ENCODE peak calls at places on chromosome 20, in eight cellular contexts. B, C, A, J, Y, Z, P and F are unnamed samples.
A peak's percentile ranks its signal among the peaks of the same experiment; 100 is the strongest.

GRCh38 chr20:18255526-18255925 is 32.8 kb upstream of the ZNF133 start:
- DNase-seq in A (no peak), P (no peak), C (no peak), Z (no peak), Y (no peak), B (no peak), J (no peak), F (no peak)

GRCh38 chr20:61517419-61517818 is 265.4 kb downstream of the CDH4 start:
- DNase-seq in C (no peak), P (no peak), B (no peak), J (no peak), Y (no peak), Z (no peak), A (no peak), F (no peak)

GRCh38 chr20:61812771-61813485 is 252.8 kb downstream of the TAF4 start:
- DNase-seq in P (no peak), Z (no peak), B (no peak), J (no peak), C (no peak), A (no peak), Y (no peak), F (no peak)

GRCh38 chr20:53019464-53019863 is 47.3 kb downstream of the TSHZ2 start:
- DNase-seq in A (no peak), B (no peak), P (no peak), Z (no peak), Y (no peak), J (no peak), C (no peak), F (no peak)

GRCh38 chr20:57777911-57778310 is 68.1 kb upstream of the PMEPA1 start:
- DNase-seq in J (no peak), C (no peak), A (no peak), Y (no peak), B (no peak), Z (no peak), P (no peak), F (no peak)

GRCh38 chr20:38307371-38308046 is 3.6 kb downstream of the BPI start:
- DNase-seq in J (no peak), A (no peak), Y (no peak), Z (no peak), P (no peak), C (no peak), B (peak; percentile 39), F (no peak)

GRCh38 chr20:61835301-61835700 is 230.4 kb downstream of the TAF4 start:
- DNase-seq in C (no peak), Y (no peak), A (no peak), Z (no peak), B (peak; percentile 11), P (no peak), J (no peak), F (no peak)

GRCh38 chr20:48618052-48618451 is 209.7 kb downstream of the PREX1 start:
- DNase-seq in J (no peak), A (no peak), P (no peak), B (no peak), C (no peak), Z (no peak), Y (no peak), F (no peak)

GRCh38 chr20:37518606-37519507 is 2.2 kb upstream of the NNAT start:
- DNase-seq in P (no peak), J (no peak), A (no peak), Y (no peak), Z (no peak), C (no peak), B (no peak), F (no peak)

GRCh38 chr20:31860431-31861345 is 9.6 kb downstream of the DUSP15 start:
- DNase-seq in Y (no peak), J (no peak), Z (no peak), A (no peak), B (no peak), P (no peak), C (no peak), F (peak; percentile 13)

GRCh38 chr20:62123450-62124118 is 1.3 kb downstream of the LSM14B start:
- DNase-seq in B (no peak), J (no peak), P (no peak), A (no peak), Z (no peak), C (no peak), Y (no peak), F (no peak)

GRCh38 chr20:1490643-1491042 is 577 bp downstream of the SIRPB2 start:
- DNase-seq in P (no peak), J (no peak), Y (no peak), C (no peak), A (no peak), B (no peak), Z (no peak), F (no peak)

GRCh38 chr20:31602779-31603441 is 2.2 kb upstream of the ID1 start:
- DNase-seq in J (peak; percentile 55), P (no peak), A (no peak), B (no peak), Y (no peak), Z (no peak), C (no peak), F (no peak)

GRCh38 chr20:6094565-6094964 is 28.3 kb downstream of the FERMT1 start:
- DNase-seq in Z (no peak), Y (no peak), P (no peak), C (no peak), A (no peak), B (no peak), J (no peak), F (no peak)

GRCh38 chr20:31704225-31705119 is 18.2 kb downstream of the BCL2L1 start:
- DNase-seq in P (no peak), Y (no peak), Z (no peak), A (peak; percentile 69), J (no peak), B (peak; percentile 77), C (no peak), F (no peak)

GRCh38 chr20:45235995-45236394 is 14.8 kb downstream of the SEMG2 start:
- DNase-seq in J (no peak), C (no peak), P (no peak), Z (no peak), Y (no peak), B (no peak), A (no peak), F (no peak)

GRCh38 chr20:8432435-8433148 is 300.5 kb downstream of the PLCB1 start:
- DNase-seq in B (no peak), Y (no peak), C (no peak), P (no peak), Z (no peak), J (no peak), A (no peak), F (no peak)

GRCh38 chr20:63517376-63518309 is 2.9 kb upstream of the PPDPF start:
- DNase-seq in Z (no peak), J (no peak), P (no peak), Y (no peak), C (no peak), B (no peak), A (no peak), F (no peak)

GRCh38 chr20:38173237-38174156 is 8.4 kb upstream of the TGM2 start:
- DNase-seq in B (peak; percentile 69), Z (no peak), J (no peak), Y (no peak), A (peak; percentile 91), P (no peak), C (no peak), F (no peak)

GRCh38 chr20:33172781-33173180 is 4.8 kb downstream of the BPIFA2 start:
- DNase-seq in J (no peak), Z (no peak), B (no peak), P (no peak), A (no peak), Y (no peak), C (no peak), F (no peak)

GRCh38 chr20:56762401-56762800 is 133.3 kb downstream of the TFAP2C start:
- DNase-seq in Y (no peak), Z (no peak), C (no peak), A (no peak), B (no peak), J (no peak), P (no peak), F (no peak)

GRCh38 chr20:41174782-41175181 is 37.4 kb downstream of the PLCG1 start:
- DNase-seq in C (no peak), Z (no peak), P (no peak), Y (peak; percentile 4), A (no peak), J (no peak), B (no peak), F (peak; percentile 10)

GRCh38 chr20:53949319-53949839 is 121.0 kb downstream of the BCAS1 start:
- DNase-seq in P (peak; percentile 84), Z (peak; percentile 53), B (peak; percentile 100), A (peak; percentile 93), C (no peak), Y (peak; percentile 66), J (peak; percentile 79), F (no peak)